ENCODE peak calls at places on chromosome 13, in ten cellular contexts. K is adipocyte; F is hypothalamus; R is amniotic stem cell; A is mesendoderm; P is fibroblast of the aortic adventitia; Z is lower lobe of right lung; O is activated CD4-positive, alpha-beta T cell treated with anti-CD3 and anti-CD28 coated beads, Interleukin-2, amount 50 U/mL, for 48 hours; Y is D341Med; X is left ventricle myocardium inferior. B is an unnamed sample.

GRCh38 chr13:78632956-78633355 is 26.0 kb downstream of the OBI1 start:
- DNase-seq in A (no peak), R (no peak), K (no peak), P (no peak), F (no peak), Y (no peak), Z (no peak), X (no peak), O (no peak), B (no peak)

GRCh38 chr13:25927966-25928365 is 123.8 kb downstream of the SHISA2 start:
- DNase-seq in P (no peak), R (no peak), O (no peak), Y (no peak), K (peak), F (no peak), X (no peak), Z (no peak), A (no peak), B (no peak)

GRCh38 chr13:76229281-76229680 is 593.2 kb downstream of the LMO7 start:
- DNase-seq in F (no peak), K (no peak), R (no peak), A (no peak), Z (no peak), X (no peak), O (no peak), P (no peak), Y (no peak), B (no peak)

GRCh38 chr13:29067306-29067945 is 247.3 kb downstream of the MTUS2 start:
- DNase-seq in K (no peak), Z (no peak), O (no peak), R (no peak), A (peak), Y (no peak), F (no peak), X (no peak), P (no peak), B (no peak)

GRCh38 chr13:46992383-46992952 is 95.6 kb upstream of the HTR2A start:
- DNase-seq in F (no peak), Z (no peak), P (peak), R (no peak), Y (peak), K (no peak), O (no peak), X (no peak), A (peak), B (peak)

GRCh38 chr13:18991054-18991453 is 190.6 kb downstream of the TUBA3C start:
- DNase-seq in R (no peak), X (no peak), F (no peak), Z (no peak), P (no peak), K (no peak), O (no peak), A (no peak), Y (no peak), B (no peak)

GRCh38 chr13:51785592-51786424 is 18.2 kb downstream of the DHRS12 start:
- DNase-seq in R (no peak), Y (peak), P (peak), X (peak), O (no peak), F (peak), A (peak), Z (no peak), K (no peak), B (peak)

GRCh38 chr13:84867246-84867645 is 932.0 kb downstream of the SLITRK6 start:
- DNase-seq in Z (no peak), O (no peak), F (no peak), X (no peak), R (no peak), Y (no peak), A (peak), K (peak), P (no peak), B (peak)

GRCh38 chr13:94683426-94683825 is 28.9 kb downstream of the SOX21 start:
- DNase-seq in R (no peak), K (no peak), Z (no peak), O (no peak), A (peak), X (no peak), F (no peak), P (peak), Y (no peak), B (no peak)

GRCh38 chr13:25249001-25249543 is 38.2 kb downstream of the MTMR6 start:
- DNase-seq in A (peak), R (no peak), O (no peak), Z (no peak), Y (peak), K (peak), P (peak), F (no peak), X (no peak), B (peak)

GRCh38 chr13:92578358-92578757 is 648.2 kb upstream of the GPC6 start:
- DNase-seq in K (no peak), F (no peak), O (no peak), Z (no peak), R (no peak), A (no peak), X (no peak), P (no peak), Y (no peak), B (no peak)

GRCh38 chr13:29543230-29544215 is 52.0 kb downstream of the SLC7A1 start:
- DNase-seq in A (peak), O (peak), R (no peak), X (no peak), Z (no peak), F (no peak), Y (no peak), P (no peak), K (peak), B (no peak)

GRCh38 chr13:103039183-103039582 is 27.0 kb downstream of the SLC10A2 start:
- DNase-seq in F (no peak), O (no peak), Y (no peak), P (no peak), Z (no peak), X (no peak), K (no peak), A (peak), R (no peak), B (no peak)